ENCODE peak calls at places on chromosomes 11 and 22, in five cellular contexts. B, H, T, J and U are unnamed samples.

GRCh38 chr11:67291481-67292381 is 2.6 kb downstream of the ANKRD13D start:
- DNase-seq in J (peak), H (no peak), T (no peak), B (no peak), U (no peak)

GRCh38 chr22:45334528-45334927 is 24.8 kb downstream of the FAM118A start:
- DNase-seq in J (no peak), B (no peak), T (no peak), H (peak), U (no peak)

GRCh38 chr11:86291466-86292262 is 10.4 kb upstream of the HIKESHI start:
- DNase-seq in T (peak), H (peak), B (no peak), J (no peak), U (peak)

GRCh38 chr11:28092786-28093185 is 15.2 kb downstream of the KIF18A start:
- DNase-seq in B (no peak), J (no peak), T (no peak), H (no peak), U (no peak)

GRCh38 chr11:118917488-118918127 is 8.1 kb downstream of the BCL9L start:
- DNase-seq in H (peak), T (no peak), J (peak), B (no peak), U (no peak)

GRCh38 chr11:134358165-134358852 is 26.5 kb downstream of the GLB1L2 start:
- DNase-seq in H (no peak), J (no peak), B (no peak), T (no peak), U (no peak)

GRCh38 chr22:35310556-35311550 is 11.2 kb downstream of the TOM1 start:
- DNase-seq in B (no peak), T (no peak), J (no peak), H (no peak), U (no peak)

GRCh38 chr11:58058276-58059010 is 27.7 kb downstream of the OR6Q1 start:
- DNase-seq in H (peak), J (peak), B (no peak), T (no peak), U (no peak)

GRCh38 chr22:49636649-49637048 is 191.0 kb downstream of the BRD1 start:
- DNase-seq in T (no peak), B (no peak), J (no peak), H (no peak), U (no peak)

GRCh38 chr22:38316340-38317236 is 645 bp downstream of the CSNK1E start:
- DNase-seq in J (peak), H (no peak), T (peak), B (no peak), U (no peak)

GRCh38 chr22:20952544-20953341 is 14.3 kb upstream of the AIFM3 start:
- DNase-seq in B (no peak), J (no peak), T (no peak), H (no peak), U (no peak)

GRCh38 chr22:20026204-20026908 is 5.4 kb downstream of the TANGO2 start:
- DNase-seq in H (no peak), J (no peak), T (no peak), B (no peak), U (no peak)

GRCh38 chr11:8266246-8267241 is 2.9 kb upstream of the LMO1 start:
- DNase-seq in J (no peak), H (no peak), T (no peak), B (no peak), U (no peak)

GRCh38 chr22:35154937-35155387 is 89.0 kb downstream of the ISX start:
- DNase-seq in B (no peak), J (peak), H (peak), T (peak), U (peak)

GRCh38 chr11:76646882-76647534 is 23.5 kb downstream of the LRRC32 start:
- DNase-seq in J (no peak), B (no peak), H (no peak), T (no peak), U (no peak)

GRCh38 chr11:1327064-1327460 is 17.6 kb upstream of the TOLLIP start:
- DNase-seq in T (no peak), B (no peak), J (no peak), H (no peak), U (no peak)

GRCh38 chr22:37309221-37310074 is 27.1 kb downstream of the CYTH4 start:
- DNase-seq in T (no peak), B (no peak), J (no peak), H (no peak), U (no peak)

GRCh38 chr22:47154621-47155081 is 392.2 kb downstream of the TBC1D22A start:
- DNase-seq in T (no peak), H (no peak), B (no peak), J (no peak), U (no peak)

GRCh38 chr11:12291767-12292166 is 85.6 kb upstream of the PARVA start:
- DNase-seq in B (no peak), T (no peak), H (no peak), J (no peak), U (no peak)

GRCh38 chr11:61004037-61004641 is 32.7 kb downstream of the CD6 start:
- DNase-seq in H (no peak), B (no peak), J (no peak), T (no peak), U (no peak)

GRCh38 chr11:79397252-79397651 is 43.6 kb downstream of the TENM4 start:
- DNase-seq in T (no peak), B (no peak), H (peak), J (no peak), U (no peak)

GRCh38 chr11:133227674-133228111 is 304.6 kb downstream of the OPCML start:
- DNase-seq in T (no peak), J (no peak), H (no peak), B (no peak), U (no peak)

GRCh38 chr11:119673389-119674336 is 55.3 kb downstream of the NECTIN1 start:
- DNase-seq in T (no peak), B (no peak), H (no peak), J (no peak), U (no peak)

GRCh38 chr11:10534331-10534730 is 6.7 kb downstream of the RNF141 start:
- DNase-seq in H (no peak), T (no peak), J (no peak), B (no peak), U (no peak)

GRCh38 chr11:115193931-115194797 is 310.1 kb downstream of the CADM1 start:
- DNase-seq in J (no peak), H (no peak), T (no peak), B (no peak), U (no peak)

GRCh38 chr11:74325649-74326645 is 14.5 kb upstream of the P4HA3 start:
- DNase-seq in H (no peak), J (peak), B (no peak), T (no peak), U (no peak)

GRCh38 chr11:75554258-75555022 is 7.6 kb upstream of the SERPINH1 start:
- DNase-seq in J (peak), T (peak), B (no peak), H (no peak), U (peak)
- TF ChIP-seq CTCF in J (no peak), T (no peak), B (no peak), H (no peak), U (no peak)

GRCh38 chr11:34067383-34068065 is 16.0 kb downstream of the CAPRIN1 start:
- DNase-seq in T (no peak), J (no peak), B (no peak), H (no peak), U (no peak)

GRCh38 chr11:34064291-34064690 is 12.8 kb downstream of the CAPRIN1 start:
- DNase-seq in B (no peak), H (no peak), J (no peak), T (no peak), U (no peak)

GRCh38 chr11:34068098-34068497 is 16.6 kb downstream of the CAPRIN1 start:
- DNase-seq in H (no peak), J (no peak), B (no peak), T (no peak), U (no peak)

GRCh38 chr11:34063061-34063795 is 11.7 kb downstream of the CAPRIN1 start:
- DNase-seq in B (no peak), T (no peak), H (no peak), J (no peak), U (no peak)

DNA sequence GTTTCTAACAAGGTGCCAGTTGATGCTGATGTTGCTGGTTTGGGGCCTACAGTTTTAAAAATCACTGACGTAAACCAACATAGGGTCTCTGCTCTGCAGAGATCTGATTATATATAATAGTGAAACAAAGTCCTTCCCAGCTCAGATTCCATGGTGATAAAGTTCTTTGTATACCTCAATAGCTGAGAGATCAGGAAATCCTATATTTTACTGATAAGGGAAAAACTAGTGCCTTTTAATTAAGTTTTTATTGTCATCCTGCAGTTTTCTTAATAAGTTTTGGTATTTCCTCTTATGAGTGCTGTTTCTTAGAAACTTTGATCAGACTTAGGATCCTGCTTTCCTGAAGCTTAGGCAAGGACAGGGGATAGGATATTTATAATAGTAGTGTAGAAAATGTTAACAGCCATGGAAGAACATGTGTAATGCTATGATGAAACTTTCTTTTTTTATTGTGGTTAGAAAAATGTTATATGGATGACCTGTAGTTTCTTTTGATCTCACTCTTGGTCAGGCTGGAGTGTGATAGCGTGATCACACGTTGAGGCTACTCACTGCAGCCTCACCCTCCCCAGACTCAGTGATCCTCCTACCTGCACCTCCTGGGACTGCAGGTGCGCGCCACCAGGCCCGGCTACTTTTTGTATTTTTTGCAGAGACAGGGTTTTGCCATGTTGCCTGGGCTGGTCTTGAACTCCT is 14.1 kb downstream of the CAPRIN1 start:
- DNase-seq in B (no peak), J (no peak), T (no peak), H (no peak), U (no peak)
- TF ChIP-seq CTCF in B (peak), J (no peak), T (no peak), H (no peak), U (peak)

GRCh38 chr11:26551186-26551801 is 20.8 kb downstream of the MUC15 start:
- DNase-seq in T (no peak), H (peak), B (no peak), J (no peak), U (no peak)
- TF ChIP-seq CTCF in T (peak), H (peak), B (peak), J (peak), U (peak)

DNA sequence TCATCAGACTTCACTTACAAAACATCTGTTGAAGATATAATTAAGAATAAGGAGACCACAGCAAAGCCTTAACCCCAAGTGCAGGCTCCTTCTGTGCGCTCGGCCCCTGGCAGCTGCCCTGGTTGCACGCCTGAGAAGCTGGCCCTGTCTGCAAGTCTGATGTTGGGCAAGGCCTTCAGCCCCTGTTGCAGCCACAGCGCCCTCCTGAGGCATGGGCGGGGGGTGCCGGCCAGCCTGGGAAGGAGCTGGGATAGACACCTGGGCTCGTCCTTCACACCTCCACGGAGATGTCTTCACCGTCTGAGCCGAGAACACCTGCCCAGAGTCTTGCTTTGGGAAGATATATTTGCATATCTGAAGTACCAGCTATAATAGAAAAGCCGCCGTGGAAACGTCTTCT is 104.1 kb downstream of the MPPED1 start:
- DNase-seq in H (no peak), T (no peak), B (no peak), J (peak), U (no peak)
- TF ChIP-seq CTCF in H (peak), T (no peak), B (no peak), J (no peak), U (no peak)